ENCODE peak calls at places on chromosomes 3 and 15, in five cellular contexts. I is tibial nerve, U is MM.1S, K is lower leg skin, Q is left lung. F is an unnamed sample.
A peak's percentile ranks its signal among the peaks of the same experiment; 100 is the strongest.

GRCh38 chr15:28890711-28891495 is 5.1 kb downstream of the APBA2 start:
- DNase-seq in I (no peak), U (no peak), K (no peak), Q (no peak), F (no peak)

GRCh38 chr3:51982352-51982837 is 940 bp upstream of the ACY1 start:
- DNase-seq in I (no peak), U (peak; percentile 69), K (no peak), Q (no peak), F (no peak)

GRCh38 chr15:98442379-98442833 is 205.9 kb upstream of the IGF1R start:
- DNase-seq in I (peak; percentile 40), U (peak; percentile 81), K (peak; percentile 50), Q (no peak), F (peak; percentile 15)

GRCh38 chr15:51575775-51576174 is 46.8 kb downstream of the DMXL2 start:
- DNase-seq in I (no peak), U (no peak), K (no peak), Q (no peak), F (no peak)

GRCh38 chr3:133659806-133660205 is 1.9 kb downstream of the TOPBP1 start:
- DNase-seq in I (no peak), U (no peak), K (no peak), Q (no peak), F (no peak)

GRCh38 chr3:69855436-69856162 is 116.3 kb downstream of the MITF start:
- DNase-seq in I (no peak), U (no peak), K (no peak), Q (no peak), F (no peak)

GRCh38 chr3:65742914-65743313 is 295.8 kb downstream of the MAGI1 start:
- DNase-seq in I (no peak), U (no peak), K (no peak), Q (no peak), F (no peak)

GRCh38 chr3:176579741-176580185 is 617.5 kb downstream of the TBL1XR1 start:
- DNase-seq in I (no peak), U (no peak), K (no peak), Q (no peak), F (no peak)

GRCh38 chr15:75107905-75108838 is 84.8 kb downstream of the PPCDC start:
- DNase-seq in I (no peak), U (peak; percentile 69), K (peak; percentile 24), Q (peak; percentile 89), F (no peak)

GRCh38 chr15:43518073-43518761 is 809 bp downstream of the MAP1A start:
- DNase-seq in I (no peak), U (no peak), K (no peak), Q (no peak), F (no peak)
- H3K4me3 ChIP-seq in I (peak overlapping the region; percentile 57), U (no peak overlapping the region), K (peak overlapping the region; percentile 13), Q (peak overlapping the region; percentile 32), F (no peak overlapping the region)

DNA sequence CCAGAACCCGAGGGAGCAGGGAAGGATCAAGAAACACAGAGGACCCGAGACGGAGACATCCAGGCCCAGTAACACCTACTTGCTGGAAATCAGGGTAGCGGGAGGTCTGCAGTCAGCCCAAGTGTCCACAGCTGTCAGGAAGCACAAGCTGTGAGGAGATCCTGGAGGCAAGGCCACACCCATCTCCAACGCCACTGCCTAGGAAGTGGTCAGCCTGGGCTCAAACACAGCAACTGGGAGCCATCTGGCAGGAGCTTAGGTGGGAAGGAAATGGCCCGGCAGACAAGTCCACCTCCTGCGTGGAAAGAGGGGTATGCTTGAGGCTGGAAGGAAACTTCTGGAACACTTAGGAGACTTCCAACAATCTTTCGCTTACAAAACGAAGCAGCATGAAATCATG is 407.1 kb downstream of the VPS13C start:
- DNase-seq in I (no peak), U (no peak), K (no peak), Q (no peak), F (no peak)
- H3K4me3 ChIP-seq in I (peak overlapping the region; percentile 14), U (no peak overlapping the region), K (no peak overlapping the region), Q (no peak overlapping the region), F (no peak overlapping the region)

GRCh38 chr3:53269888-53270880 is 14.4 kb upstream of the TKT start:
- DNase-seq in I (peak; percentile 69), U (peak; percentile 94), K (peak; percentile 83), Q (peak; percentile 93), F (no peak)
- H3K4me3 ChIP-seq in I (peak overlapping the region; percentile 23), U (peak overlapping the region; percentile 25), K (no peak overlapping the region), Q (no peak overlapping the region), F (no peak overlapping the region)

DNA sequence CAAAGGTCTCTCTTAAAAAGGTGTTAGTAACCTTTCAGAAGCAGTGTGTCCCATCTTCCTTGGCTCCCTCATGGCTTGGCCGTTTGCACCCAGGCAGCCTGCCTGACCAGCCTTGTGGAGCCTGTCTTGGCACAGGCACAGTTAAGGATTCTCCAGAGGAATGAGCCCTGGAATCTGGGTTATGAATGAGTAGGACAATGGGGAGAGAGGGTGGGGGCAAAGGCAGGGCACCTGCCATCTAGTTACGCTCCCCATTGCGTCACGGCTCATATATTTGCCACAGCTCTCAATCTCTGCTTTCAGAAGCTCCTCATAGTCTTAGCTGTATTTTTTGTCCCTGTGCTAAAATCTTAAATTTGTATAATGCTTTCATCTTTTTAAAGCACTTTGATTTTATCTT is 50.6 kb downstream of the WDR76 start:
- DNase-seq in I (no peak), U (no peak), K (no peak), Q (no peak), F (no peak)
- H3K4me3 ChIP-seq in I (no peak overlapping the region), U (no peak overlapping the region), K (no peak overlapping the region), Q (no peak overlapping the region), F (no peak overlapping the region)

DNA sequence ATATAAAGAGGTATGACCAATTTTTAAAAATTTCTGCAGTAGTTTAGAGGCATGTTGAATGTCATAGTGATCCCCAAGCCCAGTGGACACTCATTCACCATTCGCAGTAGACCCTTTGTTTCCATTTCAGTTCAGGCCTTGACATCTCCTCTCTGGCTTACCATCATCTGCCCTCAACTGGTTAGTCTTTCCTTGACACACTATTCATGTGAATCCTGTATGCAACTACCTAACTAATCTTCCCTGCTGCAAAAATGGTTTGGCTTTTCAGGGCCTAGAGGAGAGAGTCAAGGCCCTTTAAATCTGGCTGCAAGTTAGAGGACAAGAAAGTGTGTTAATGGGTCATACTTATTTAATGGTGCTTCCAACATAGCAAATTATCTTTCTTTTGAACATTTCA is 10.9 kb downstream of the APH1B start:
- DNase-seq in I (no peak), U (no peak), K (no peak), Q (no peak), F (no peak)
- H3K4me3 ChIP-seq in I (no peak overlapping the region), U (no peak overlapping the region), K (no peak overlapping the region), Q (no peak overlapping the region), F (no peak overlapping the region)

GRCh38 chr3:61631108-61631769 is 69.9 kb downstream of the PTPRG start:
- DNase-seq in I (no peak), U (peak; percentile 96), K (no peak), Q (no peak), F (peak; percentile 10)
- H3K4me3 ChIP-seq in I (no peak overlapping the region), U (peak overlapping the region; percentile 26), K (no peak overlapping the region), Q (no peak overlapping the region), F (no peak overlapping the region)